ENCODE peak calls at places on chromosome 4, in four cellular contexts. One of them, this sample, is unnamed. For H3K4me1, the result is how much of the 10 kb centered on the place peaks cover.

GRCh38 chr4:76028242-76028859 is 5.1 kb upstream of the CXCL10 start:
- DNase-seq in CD8-positive, alpha-beta memory T cell: no peak
- DNase-seq in ascending aorta: no peak
- DNase-seq in mammary epithelial cell: peak
- DNase-seq in this sample: no peak

GRCh38 chr4:69321153-69321729 is 41.0 kb downstream of the UGT2B28 start:
- DNase-seq in CD8-positive, alpha-beta memory T cell: no peak
- DNase-seq in ascending aorta: no peak
- DNase-seq in mammary epithelial cell: peak
- DNase-seq in this sample: peak

GRCh38 chr4:5827108-5828004 is 65.5 kb downstream of the CRMP1 start:
- DNase-seq in CD8-positive, alpha-beta memory T cell: no peak
- DNase-seq in ascending aorta: no peak
- DNase-seq in mammary epithelial cell: no peak
- DNase-seq in this sample: no peak

GRCh38 chr4:10088135-10089010 is 28.2 kb downstream of the WDR1 start:
- DNase-seq in CD8-positive, alpha-beta memory T cell: no peak
- DNase-seq in ascending aorta: no peak
- DNase-seq in mammary epithelial cell: peak
- DNase-seq in this sample: peak

GRCh38 chr4:146368209-146368608 is 153.5 kb downstream of the SLC10A7 start:
- DNase-seq in CD8-positive, alpha-beta memory T cell: no peak
- DNase-seq in ascending aorta: no peak
- DNase-seq in mammary epithelial cell: no peak
- DNase-seq in this sample: no peak

GRCh38 chr4:98674404-98675173 is 16.2 kb upstream of the TSPAN5 start:
- DNase-seq in CD8-positive, alpha-beta memory T cell: no peak
- DNase-seq in ascending aorta: no peak
- DNase-seq in mammary epithelial cell: no peak
- DNase-seq in this sample: no peak

GRCh38 chr4:25235401-25235800 is 1.6 kb downstream of the PI4K2B start:
- DNase-seq in CD8-positive, alpha-beta memory T cell: no peak
- DNase-seq in ascending aorta: no peak
- DNase-seq in mammary epithelial cell: peak
- DNase-seq in this sample: no peak

GRCh38 chr4:88037447-88037846 is 30.0 kb downstream of the PKD2 start:
- DNase-seq in CD8-positive, alpha-beta memory T cell: no peak
- DNase-seq in ascending aorta: no peak
- DNase-seq in mammary epithelial cell: peak
- DNase-seq in this sample: no peak

GRCh38 chr4:10578027-10578426 is 106.5 kb downstream of the CLNK start:
- DNase-seq in CD8-positive, alpha-beta memory T cell: no peak
- DNase-seq in ascending aorta: no peak
- DNase-seq in mammary epithelial cell: no peak
- DNase-seq in this sample: no peak

DNA sequence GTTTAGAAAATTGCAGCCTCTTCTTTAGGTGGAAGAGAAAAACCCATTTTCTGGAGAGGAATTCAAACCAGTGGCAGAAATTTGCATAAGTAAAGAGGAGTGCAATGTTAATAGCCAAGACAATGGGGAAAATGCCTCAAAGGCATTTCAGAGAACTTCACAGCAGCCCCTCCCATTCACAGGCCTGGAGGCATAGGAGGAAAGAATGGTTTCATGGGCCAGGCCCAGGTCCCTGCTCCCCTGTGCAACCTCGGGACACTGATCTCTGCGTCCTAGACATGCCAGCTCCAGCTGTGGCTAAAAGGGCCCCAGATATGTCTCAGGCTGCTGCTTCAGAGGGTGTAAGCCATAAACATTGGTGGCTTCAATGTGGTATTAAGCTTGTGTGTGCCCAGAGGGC is 161.8 kb upstream of the CENPE start:
- DNase-seq in CD8-positive, alpha-beta memory T cell: no peak
- DNase-seq in ascending aorta: no peak
- DNase-seq in mammary epithelial cell: no peak
- DNase-seq in this sample: no peak
- H3K4me1 ChIP-seq in CD8-positive, alpha-beta memory T cell: under half
- H3K4me1 ChIP-seq in ascending aorta: under half
- H3K4me1 ChIP-seq in mammary epithelial cell: under half
- H3K4me1 ChIP-seq in this sample: under half

DNA sequence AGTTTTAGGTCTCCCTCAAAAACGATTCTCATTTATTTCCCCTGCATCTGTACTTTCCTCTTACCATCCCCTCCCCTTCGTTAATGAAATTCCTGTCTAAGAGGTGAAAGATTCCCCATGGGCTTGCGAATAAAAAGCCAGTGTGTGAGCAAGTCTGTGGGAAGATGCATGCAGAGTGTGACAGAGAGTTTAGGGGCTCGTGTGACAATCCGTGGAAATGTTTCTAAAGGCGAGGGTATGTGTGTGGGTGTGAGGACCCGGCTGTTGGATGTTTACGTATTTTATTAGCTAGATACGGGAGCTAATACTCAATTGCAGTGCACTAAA is 716 bp upstream of the HOPX start:
- DNase-seq in CD8-positive, alpha-beta memory T cell: no peak
- DNase-seq in ascending aorta: no peak
- DNase-seq in mammary epithelial cell: no peak
- DNase-seq in this sample: no peak
- H3K4me3 ChIP-seq in CD8-positive, alpha-beta memory T cell: peak
- H3K4me3 ChIP-seq in ascending aorta: no peak
- H3K4me3 ChIP-seq in mammary epithelial cell: no peak
- H3K4me3 ChIP-seq in this sample: no peak

GRCh38 chr4:6984611-6985115 is 58.5 kb upstream of the TADA2B start:
- DNase-seq in CD8-positive, alpha-beta memory T cell: no peak
- DNase-seq in ascending aorta: no peak
- DNase-seq in mammary epithelial cell: no peak
- DNase-seq in this sample: no peak

GRCh38 chr4:6987566-6987920 is 55.6 kb upstream of the TADA2B start:
- DNase-seq in CD8-positive, alpha-beta memory T cell: no peak
- DNase-seq in ascending aorta: no peak
- DNase-seq in mammary epithelial cell: peak
- DNase-seq in this sample: no peak

GRCh38 chr4:6988016-6988715 is 55.0 kb upstream of the TADA2B start:
- DNase-seq in CD8-positive, alpha-beta memory T cell: no peak
- DNase-seq in ascending aorta: no peak
- DNase-seq in mammary epithelial cell: no peak
- DNase-seq in this sample: no peak

GRCh38 chr4:6986781-6987565 is 56.2 kb upstream of the TADA2B start:
- DNase-seq in CD8-positive, alpha-beta memory T cell: peak
- DNase-seq in ascending aorta: peak
- DNase-seq in mammary epithelial cell: peak
- DNase-seq in this sample: peak

GRCh38 chr4:6986067-6986780 is 56.9 kb upstream of the TADA2B start:
- DNase-seq in CD8-positive, alpha-beta memory T cell: no peak
- DNase-seq in ascending aorta: no peak
- DNase-seq in mammary epithelial cell: peak
- DNase-seq in this sample: peak
- H3K4me1 ChIP-seq in CD8-positive, alpha-beta memory T cell: under half
- H3K4me1 ChIP-seq in ascending aorta: under half
- H3K4me1 ChIP-seq in mammary epithelial cell: under half
- H3K4me1 ChIP-seq in this sample: under half

GRCh38 chr4:94412019-94413017 is 39.4 kb upstream of the PDLIM5 start:
- DNase-seq in CD8-positive, alpha-beta memory T cell: no peak
- DNase-seq in ascending aorta: no peak
- DNase-seq in mammary epithelial cell: peak
- DNase-seq in this sample: no peak
- H3K4me3 ChIP-seq in CD8-positive, alpha-beta memory T cell: no peak
- H3K4me3 ChIP-seq in ascending aorta: peak
- H3K4me3 ChIP-seq in mammary epithelial cell: no peak
- H3K4me3 ChIP-seq in this sample: no peak

GRCh38 chr4:41414380-41414779 is 123.6 kb upstream of the LIMCH1 start:
- DNase-seq in CD8-positive, alpha-beta memory T cell: no peak
- DNase-seq in ascending aorta: no peak
- DNase-seq in mammary epithelial cell: no peak
- DNase-seq in this sample: no peak
- H3K4me1 ChIP-seq in CD8-positive, alpha-beta memory T cell: under half
- H3K4me1 ChIP-seq in ascending aorta: under half
- H3K4me1 ChIP-seq in mammary epithelial cell: under half
- H3K4me1 ChIP-seq in this sample: under half

GRCh38 chr4:142350886-142351285 is 495.2 kb downstream of the INPP4B start:
- DNase-seq in CD8-positive, alpha-beta memory T cell: no peak
- DNase-seq in ascending aorta: no peak
- DNase-seq in mammary epithelial cell: no peak
- DNase-seq in this sample: no peak

GRCh38 chr4:142353149-142353738 is 492.9 kb downstream of the INPP4B start:
- DNase-seq in CD8-positive, alpha-beta memory T cell: no peak
- DNase-seq in ascending aorta: no peak
- DNase-seq in mammary epithelial cell: peak
- DNase-seq in this sample: no peak

GRCh38 chr4:142354041-142354440 is 492.1 kb downstream of the INPP4B start:
- DNase-seq in CD8-positive, alpha-beta memory T cell: no peak
- DNase-seq in ascending aorta: no peak
- DNase-seq in mammary epithelial cell: no peak
- DNase-seq in this sample: no peak

GRCh38 chr4:142351958-142352357 is 494.1 kb downstream of the INPP4B start:
- DNase-seq in CD8-positive, alpha-beta memory T cell: no peak
- DNase-seq in ascending aorta: no peak
- DNase-seq in mammary epithelial cell: no peak
- DNase-seq in this sample: no peak

GRCh38 chr4:142352682-142353081 is 493.4 kb downstream of the INPP4B start:
- DNase-seq in CD8-positive, alpha-beta memory T cell: no peak
- DNase-seq in ascending aorta: no peak
- DNase-seq in mammary epithelial cell: no peak
- DNase-seq in this sample: no peak
- H3K4me3 ChIP-seq in CD8-positive, alpha-beta memory T cell: no peak
- H3K4me3 ChIP-seq in ascending aorta: peak
- H3K4me3 ChIP-seq in mammary epithelial cell: no peak
- H3K4me3 ChIP-seq in this sample: no peak